ENCODE peak calls at places on chromosomes 4 and X, in eight cellular contexts. C is pancreas, X is AG09319, S is heart right ventricle, K is GM13977, W is tibial artery, A is RWPE2, E is endothelial cell. U is an unnamed sample.

GRCh38 chr4:182175788-182176519 is 67.2 kb upstream of the TENM3 start:
- DNase-seq in C (no peak), X (no peak), S (no peak), K (no peak), W (no peak), A (no peak), E (no peak), U (no peak)

GRCh38 chrX:123971963-123972362 is 10.5 kb downstream of the STAG2 start:
- DNase-seq in C (no peak), X (no peak), S (no peak), K (no peak), W (no peak), A (no peak), E (no peak), U (no peak)

GRCh38 chrX:154596290-154596929 is 11.5 kb downstream of the CTAG1A start:
- DNase-seq in C (peak), X (no peak), S (no peak), K (no peak), W (no peak), A (peak), E (no peak), U (no peak)

GRCh38 chrX:48466696-48467095 is 3.4 kb downstream of the SLC38A5 start:
- DNase-seq in C (peak), X (no peak), S (no peak), K (peak), W (no peak), A (no peak), E (no peak), U (no peak)

GRCh38 chrX:132565273-132565672 is 76.4 kb upstream of the MBNL3 start:
- DNase-seq in C (no peak), X (no peak), S (no peak), K (no peak), W (no peak), A (no peak), E (no peak), U (no peak)

GRCh38 chr4:36773467-36773866 is 471.1 kb upstream of the NWD2 start:
- DNase-seq in C (no peak), X (no peak), S (no peak), K (no peak), W (no peak), A (no peak), E (no peak), U (no peak)

GRCh38 chrX:69133561-69134542 is 31.4 kb downstream of the PJA1 start:
- DNase-seq in C (peak), X (no peak), S (no peak), K (no peak), W (no peak), A (no peak), E (peak), U (no peak)

GRCh38 chr4:71113294-71113693 is 119.8 kb downstream of the DCK start:
- DNase-seq in C (no peak), X (no peak), S (no peak), K (no peak), W (no peak), A (no peak), E (no peak), U (no peak)

GRCh38 chrX:2888309-2888708 is 40.8 kb downstream of the ARSD start:
- DNase-seq in C (no peak), X (no peak), S (no peak), K (no peak), W (no peak), A (no peak), E (no peak), U (no peak)

GRCh38 chrX:68175569-68175968 is 257.7 kb downstream of the OPHN1 start:
- DNase-seq in C (no peak), X (no peak), S (no peak), K (no peak), W (no peak), A (no peak), E (no peak), U (no peak)

GRCh38 chr4:6688879-6689505 is 4.7 kb upstream of the S100P start:
- DNase-seq in C (no peak), X (peak), S (no peak), K (peak), W (no peak), A (peak), E (no peak), U (peak)

GRCh38 chr4:128880662-128881061 is 71.2 kb downstream of the JADE1 start:
- DNase-seq in C (no peak), X (no peak), S (no peak), K (no peak), W (no peak), A (no peak), E (no peak), U (no peak)

GRCh38 chr4:31530555-31530954 is 810.4 kb downstream of the PCDH7 start:
- DNase-seq in C (no peak), X (no peak), S (no peak), K (no peak), W (no peak), A (no peak), E (no peak), U (no peak)

GRCh38 chr4:129358571-129358970 is 262.6 kb downstream of the C4orf33 start:
- DNase-seq in C (no peak), X (peak), S (no peak), K (no peak), W (no peak), A (no peak), E (no peak), U (peak)

GRCh38 chrX:56759736-56760409 is 30.8 kb downstream of the NBDY start:
- DNase-seq in C (no peak), X (no peak), S (no peak), K (no peak), W (no peak), A (no peak), E (no peak), U (no peak)

GRCh38 chr4:88803600-88804096 is 106.0 kb upstream of the NAP1L5 start:
- DNase-seq in C (peak), X (peak), S (no peak), K (peak), W (peak), A (no peak), E (no peak), U (peak)

GRCh38 chr4:129453524-129453923 is 357.6 kb downstream of the C4orf33 start:
- DNase-seq in C (no peak), X (no peak), S (no peak), K (no peak), W (no peak), A (no peak), E (no peak), U (no peak)

GRCh38 chr4:112931001-112931400 is 118.5 kb upstream of the ANK2 start:
- DNase-seq in C (no peak), X (no peak), S (no peak), K (no peak), W (no peak), A (no peak), E (no peak), U (no peak)

GRCh38 chrX:85244411-85245210 is 820 bp downstream of the ZNF711 start:
- DNase-seq in C (no peak), X (no peak), S (no peak), K (peak), W (no peak), A (no peak), E (peak), U (no peak)

GRCh38 chr4:86117781-86118302 is 242.0 kb downstream of the MAPK10 start:
- DNase-seq in C (no peak), X (peak), S (no peak), K (no peak), W (no peak), A (no peak), E (no peak), U (peak)

DNA sequence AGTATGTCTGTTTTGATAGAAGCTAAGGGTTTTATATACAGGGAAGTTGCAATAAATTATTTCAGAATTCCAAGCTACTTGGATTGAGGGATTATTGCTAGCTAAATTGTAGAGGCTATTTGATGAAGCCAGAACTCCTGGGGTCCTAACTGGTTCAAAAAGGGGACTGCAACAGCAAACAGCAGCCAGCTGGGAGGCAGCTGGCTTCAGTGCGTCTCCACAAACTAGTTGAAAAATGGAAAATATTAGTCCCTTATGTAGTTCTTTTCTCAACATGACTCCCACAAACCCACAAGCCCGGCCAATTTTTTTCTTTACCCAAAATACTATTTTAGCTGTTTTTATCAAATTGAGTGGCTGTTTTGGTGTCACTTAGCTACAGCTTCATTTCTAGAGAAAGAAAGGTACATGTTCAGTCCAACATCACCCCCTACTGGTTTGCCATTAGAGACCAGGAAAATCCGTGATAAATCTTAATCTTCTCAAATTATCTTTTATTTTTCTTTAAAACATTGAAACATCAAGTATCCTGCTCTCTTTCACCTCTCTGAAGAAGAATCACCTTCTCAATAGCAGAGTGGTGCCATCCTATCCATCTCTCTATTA is 97.2 kb downstream of the GUCY2F start:
- DNase-seq in C (no peak), X (no peak), S (no peak), K (no peak), W (no peak), A (no peak), E (peak), U (no peak)
- TF ChIP-seq CTCF in C (no peak), X (peak), S (peak), K (peak), W (peak), A (peak), E (peak), U (peak)

GRCh38 chr4:896216-896615 is 35.9 kb downstream of the GAK start:
- DNase-seq in C (no peak), X (no peak), S (no peak), K (no peak), W (no peak), A (no peak), E (no peak), U (no peak)
- TF ChIP-seq CTCF in C (no peak), X (no peak), S (no peak), K (no peak), W (no peak), A (no peak), E (no peak), U (no peak)

DNA sequence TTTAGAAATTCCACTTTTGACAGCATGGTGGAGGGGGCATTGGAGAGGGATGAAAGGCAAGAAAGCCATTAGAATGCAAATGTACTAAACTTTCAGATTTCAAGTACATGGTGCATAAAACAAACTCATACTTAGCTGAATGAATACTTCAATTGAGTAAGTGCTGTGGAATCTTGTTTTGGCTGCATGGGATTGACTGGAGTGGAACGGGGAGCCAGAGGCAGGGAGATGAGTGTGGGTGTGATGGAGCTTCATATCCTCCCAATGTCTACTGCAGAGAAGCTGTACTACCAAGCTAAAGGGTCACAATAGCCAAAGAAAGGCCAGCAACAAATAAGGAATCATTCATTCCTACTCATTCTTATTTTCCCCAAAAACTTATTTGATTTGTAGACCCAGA is 52.3 kb downstream of the USP46 start:
- DNase-seq in C (no peak), X (no peak), S (no peak), K (no peak), W (no peak), A (no peak), E (no peak), U (peak)
- TF ChIP-seq CTCF in C (no peak), X (no peak), S (no peak), K (no peak), W (no peak), A (no peak), E (no peak), U (no peak)

GRCh38 chr4:173330590-173330989 is 3.6 kb downstream of the HMGB2 start:
- DNase-seq in C (no peak), X (no peak), S (no peak), K (no peak), W (no peak), A (no peak), E (no peak), U (no peak)

GRCh38 chr4:173328236-173328901 is 5.8 kb downstream of the HMGB2 start:
- DNase-seq in C (no peak), X (no peak), S (no peak), K (no peak), W (no peak), A (no peak), E (no peak), U (no peak)

GRCh38 chr4:173319696-173320095 is 14.5 kb downstream of the HMGB2 start:
- DNase-seq in C (no peak), X (no peak), S (no peak), K (no peak), W (no peak), A (no peak), E (no peak), U (no peak)

GRCh38 chr4:173325007-173325736 is 9.0 kb downstream of the HMGB2 start:
- DNase-seq in C (no peak), X (no peak), S (no peak), K (no peak), W (no peak), A (no peak), E (no peak), U (no peak)
- TF ChIP-seq CTCF in C (no peak), X (no peak), S (no peak), K (no peak), W (no peak), A (no peak), E (no peak), U (no peak)

GRCh38 chr4:107870916-107871786 is 46.4 kb downstream of the SGMS2 start:
- DNase-seq in C (no peak), X (no peak), S (no peak), K (no peak), W (no peak), A (no peak), E (no peak), U (no peak)
- TF ChIP-seq CTCF in C (no peak), X (no peak), S (no peak), K (no peak), W (no peak), A (no peak), E (no peak), U (no peak)

DNA sequence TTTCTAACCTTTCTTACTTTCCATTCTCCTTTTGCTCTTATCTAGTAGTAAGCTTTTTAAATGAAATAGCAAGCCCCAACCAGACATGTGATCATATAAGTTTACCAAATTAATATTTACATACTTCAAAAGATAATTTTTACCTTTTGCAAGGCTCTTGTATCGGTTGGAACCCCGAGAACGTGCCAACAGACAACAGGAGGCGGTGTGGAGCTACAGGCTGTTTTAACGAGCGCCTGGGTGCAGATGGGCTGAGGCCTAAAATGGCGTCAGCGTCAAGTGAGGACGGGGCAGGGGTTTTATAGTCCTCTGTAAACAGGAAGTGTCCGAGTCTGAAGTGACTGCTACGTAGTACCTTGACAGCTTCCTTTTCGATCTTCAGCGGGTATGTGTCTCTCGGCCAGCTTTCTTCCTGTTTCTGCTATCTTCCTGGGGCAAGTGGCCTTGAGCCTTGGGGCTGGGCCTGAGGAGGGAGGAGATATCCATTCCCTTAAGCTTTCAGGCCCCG is 342.7 kb downstream of the GALNTL6 start:
- DNase-seq in C (no peak), X (no peak), S (no peak), K (no peak), W (no peak), A (no peak), E (no peak), U (no peak)
- TF ChIP-seq CTCF in C (no peak), X (no peak), S (no peak), K (no peak), W (no peak), A (no peak), E (no peak), U (no peak)

GRCh38 chr4:163191999-163192398 is 25.3 kb upstream of the NAF1 start:
- DNase-seq in C (no peak), X (no peak), S (no peak), K (no peak), W (no peak), A (no peak), E (no peak), U (no peak)
- TF ChIP-seq CTCF in C (no peak), X (peak), S (peak), K (no peak), W (peak), A (no peak), E (no peak), U (peak)

DNA sequence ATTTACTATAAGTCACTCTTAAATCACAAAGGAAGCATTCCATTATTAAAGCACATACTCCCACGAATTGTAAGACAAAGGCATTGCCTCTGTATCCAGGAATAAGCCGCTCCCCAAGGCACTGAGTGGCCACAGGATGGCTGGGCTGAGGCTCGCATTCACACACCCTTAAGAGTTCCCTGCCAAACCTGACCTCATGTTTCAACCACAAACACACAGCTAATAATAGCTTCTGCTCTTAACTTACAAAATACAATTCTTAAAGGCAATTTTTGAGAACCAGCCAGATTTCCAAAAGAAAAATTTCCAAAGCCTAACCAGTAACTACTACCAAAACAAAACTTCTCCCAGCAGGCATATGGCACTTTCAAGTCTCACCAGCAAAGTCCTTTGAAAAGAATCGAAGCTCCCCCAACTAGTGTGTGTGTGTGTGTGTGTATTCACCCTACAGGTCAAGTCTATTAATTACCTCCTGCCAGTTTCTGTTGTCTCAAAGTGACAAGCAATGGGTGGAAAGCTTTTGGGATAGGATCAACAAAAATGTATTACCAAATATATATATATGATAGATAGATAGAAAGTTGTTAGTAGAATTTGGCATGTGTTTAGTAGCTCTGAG is 36.0 kb downstream of the ARHGAP6 start:
- DNase-seq in C (no peak), X (peak), S (no peak), K (no peak), W (peak), A (no peak), E (no peak), U (peak)
- TF ChIP-seq CTCF in C (no peak), X (no peak), S (no peak), K (no peak), W (no peak), A (no peak), E (no peak), U (no peak)

U was measured in AG04449.